ENCODE peak calls at places on chromosomes 16 and 17, in ten cellular contexts. O, B, U, G, L, Q, A, H, M and R are unnamed samples. For H3K4me1, the result is how much of the 10 kb centered on the place peaks cover.

GRCh38 chr17:13134106-13134505 is 116.3 kb upstream of the ELAC2 start:
- DNase-seq in U (no peak), G (no peak), A (no peak), L (no peak), Q (no peak), M (no peak), O (no peak), H (no peak), B (no peak), R (no peak)

GRCh38 chr16:17370233-17371013 is 100.3 kb downstream of the XYLT1 start:
- DNase-seq in U (peak), L (no peak), M (no peak), Q (no peak), A (no peak), G (no peak), H (no peak), O (no peak), B (no peak), R (no peak)

GRCh38 chr17:80358131-80358530 is 56.8 kb upstream of the ENDOV start:
- DNase-seq in U (no peak), M (no peak), A (no peak), G (no peak), H (no peak), B (peak), O (no peak), Q (no peak), L (no peak), R (no peak)

GRCh38 chr16:11211977-11212818 is 43.8 kb downstream of the SOCS1 start:
- DNase-seq in H (no peak), G (no peak), Q (no peak), L (no peak), O (no peak), U (no peak), B (no peak), M (no peak), A (no peak), R (no peak)

GRCh38 chr17:56744721-56745120 is 89.0 kb downstream of the C17orf67 start:
- DNase-seq in M (no peak), L (no peak), G (no peak), B (no peak), O (no peak), U (no peak), A (no peak), Q (no peak), H (no peak), R (no peak)

GRCh38 chr16:1029259-1029545 is 43.3 kb upstream of the SSTR5 start:
- DNase-seq in O (no peak), L (no peak), U (no peak), G (no peak), Q (no peak), M (no peak), B (no peak), A (no peak), H (no peak), R (no peak)

GRCh38 chr16:53372942-53373871 is 61.1 kb upstream of the RBL2 start:
- DNase-seq in U (no peak), M (peak), O (peak), B (peak), H (peak), G (peak), L (no peak), Q (peak), A (peak), R (peak)

GRCh38 chr17:81380682-81381518 is 14.4 kb upstream of the BAHCC1 start:
- DNase-seq in Q (no peak), U (no peak), M (no peak), L (no peak), G (no peak), O (no peak), A (no peak), B (no peak), H (no peak), R (no peak)

GRCh38 chr17:58492238-58493121 is 4.3 kb upstream of the HSF5 start:
- DNase-seq in U (no peak), A (peak), M (no peak), L (no peak), O (no peak), H (no peak), B (no peak), G (no peak), Q (no peak), R (no peak)

GRCh38 chr16:48123104-48123788 is 32.5 kb downstream of the ABCC12 start:
- DNase-seq in G (no peak), M (no peak), Q (no peak), B (no peak), H (no peak), O (no peak), U (no peak), L (no peak), A (peak), R (no peak)

GRCh38 chr16:1645914-1646525 is 32.1 kb upstream of the JPT2 start:
- DNase-seq in A (peak), Q (no peak), G (no peak), U (no peak), B (no peak), H (no peak), M (no peak), L (no peak), O (no peak), R (no peak)

GRCh38 chr16:24255446-24256352 is at the start of gene CACNG3:
- DNase-seq in U (peak), G (peak), B (peak), O (peak), M (peak), A (peak), H (peak), Q (no peak), L (peak), R (peak)

GRCh38 chr16:15493416-15494181 is 59.2 kb downstream of the BMERB1 start:
- DNase-seq in O (no peak), L (no peak), A (no peak), U (no peak), B (no peak), Q (no peak), H (no peak), G (no peak), M (no peak), R (no peak)
- H3K4me1 ChIP-seq in O (under half), L (under half), A (under half), U (under half), B (under half), Q (under half), H (under half), G (under half), M (under half), R (under half)

DNA sequence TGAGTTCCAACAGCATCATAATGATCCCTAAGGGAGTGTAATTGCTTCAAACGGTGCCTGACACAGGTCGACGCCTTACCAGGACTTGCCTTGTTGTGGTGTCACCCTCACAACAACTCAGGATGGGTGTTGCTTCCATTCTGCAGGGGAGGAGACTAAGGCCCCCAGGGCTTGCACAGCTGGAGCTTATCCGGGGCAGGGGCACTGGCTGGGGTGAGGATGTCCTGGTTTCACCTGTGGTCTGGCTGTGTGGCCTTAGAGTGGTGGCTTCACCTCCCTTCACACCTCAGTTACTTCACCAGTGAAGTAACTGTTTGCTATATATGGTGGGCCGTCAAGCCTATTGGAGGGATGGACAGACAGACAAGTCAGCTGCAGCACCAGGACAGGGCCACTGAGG is 23.3 kb downstream of the LLGL2 start:
- DNase-seq in H (no peak), G (no peak), B (no peak), O (no peak), Q (no peak), A (no peak), M (no peak), U (no peak), L (no peak), R (no peak)
- H3K4me1 ChIP-seq in H (under half), G (under half), B (under half), O (under half), Q (half or more), A (under half), M (under half), U (under half), L (under half), R (under half)

GRCh38 chr17:64323774-64324173 is 60.7 kb upstream of the TEX2 start:
- DNase-seq in O (no peak), Q (no peak), M (no peak), B (no peak), A (no peak), G (no peak), H (no peak), L (no peak), U (peak), R (no peak)

GRCh38 chr17:64318068-64318467 is 55.0 kb upstream of the TEX2 start:
- DNase-seq in M (no peak), G (no peak), U (no peak), B (no peak), H (no peak), Q (no peak), O (no peak), A (no peak), L (no peak), R (no peak)

GRCh38 chr17:64326030-64326419 is 63.0 kb upstream of the TEX2 start:
- DNase-seq in A (no peak), H (no peak), M (no peak), O (no peak), L (no peak), B (no peak), G (no peak), U (no peak), Q (no peak), R (no peak)

GRCh38 chr17:64319531-64319930 is 56.5 kb upstream of the TEX2 start:
- DNase-seq in A (no peak), M (no peak), B (no peak), G (no peak), H (no peak), O (no peak), L (no peak), Q (no peak), U (no peak), R (no peak)

GRCh38 chr17:64320613-64321553 is 57.8 kb upstream of the TEX2 start:
- DNase-seq in A (peak), H (peak), B (no peak), Q (peak), G (peak), O (peak), M (peak), L (peak), U (peak), R (peak)
- H3K4me1 ChIP-seq in A (under half), H (under half), B (under half), Q (under half), G (under half), O (under half), M (under half), L (under half), U (under half), R (half or more)

GRCh38 chr16:89437251-89437987 is 52.9 kb downstream of the ANKRD11 start:
- DNase-seq in G (no peak), A (no peak), H (no peak), Q (no peak), O (no peak), L (no peak), B (no peak), M (no peak), U (no peak), R (no peak)

GRCh38 chr16:89436362-89436761 is 54.0 kb downstream of the ANKRD11 start:
- DNase-seq in L (no peak), G (no peak), H (no peak), M (no peak), B (no peak), Q (no peak), A (no peak), O (no peak), U (no peak), R (no peak)

GRCh38 chr16:89434490-89434889 is 55.9 kb downstream of the ANKRD11 start:
- DNase-seq in L (no peak), A (no peak), O (no peak), U (no peak), H (no peak), Q (no peak), M (no peak), G (no peak), B (no peak), R (no peak)

GRCh38 chr16:89437991-89438390 is 52.4 kb downstream of the ANKRD11 start:
- DNase-seq in B (peak), L (no peak), A (no peak), O (no peak), G (no peak), M (no peak), H (peak), Q (no peak), U (no peak), R (no peak)

DNA sequence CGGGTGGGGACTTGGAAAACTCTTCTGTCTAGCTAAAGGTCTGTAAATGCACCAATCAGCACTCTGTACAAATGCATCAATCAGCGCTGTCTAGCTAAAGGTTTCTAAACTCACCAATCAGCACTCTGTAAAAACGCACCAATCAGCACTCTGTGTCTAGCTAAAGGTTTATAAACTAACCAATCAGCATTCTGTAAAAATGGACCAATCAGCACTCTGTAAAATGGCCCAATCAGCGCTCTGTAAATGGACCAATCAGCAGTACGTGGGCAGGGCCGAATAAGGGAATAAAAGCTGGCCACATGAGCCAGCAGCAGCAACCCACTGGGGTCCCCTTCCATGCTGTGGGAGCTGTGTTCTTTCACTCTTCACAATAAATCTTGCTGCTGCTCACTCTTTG is 55.3 kb downstream of the ANKRD11 start:
- DNase-seq in G (no peak), Q (no peak), U (no peak), M (no peak), B (no peak), H (no peak), L (no peak), A (no peak), O (no peak), R (no peak)
- H3K4me1 ChIP-seq in G (half or more), Q (half or more), U (under half), M (half or more), B (under half), H (under half), L (under half), A (under half), O (half or more), R (under half)